ENCODE peak calls at places on chromosomes 16 and 17, in six cellular contexts. U is GM23248, O is HFF-Myc, C is uterus, F is transverse colon, V is cardiac fibroblast. H is an unnamed sample.

GRCh38 chr16:55257971-55258613 is 65.9 kb upstream of the IRX6 start:
- DNase-seq in V (peak; percentile 49), F (peak; percentile 71), U (peak; percentile 80), O (peak; percentile 14), C (no peak), H (peak; percentile 77)

GRCh38 chr17:77242118-77242800 is 101.5 kb downstream of the SEC14L1 start:
- DNase-seq in O (no peak), F (no peak), C (no peak), V (no peak), U (no peak), H (no peak)

GRCh38 chr16:84277244-84277823 is 17.3 kb upstream of the WFDC1 start:
- DNase-seq in C (peak; percentile 43), F (peak; percentile 76), U (peak; percentile 63), O (no peak), V (peak; percentile 67), H (peak; percentile 75)

GRCh38 chr17:74758846-74759163 is 10.4 kb downstream of the NHERF1 start:
- DNase-seq in C (no peak), O (no peak), F (peak; percentile 46), V (no peak), U (peak; percentile 62), H (no peak)

GRCh38 chr17:40648326-40648968 is 829 bp upstream of the SMARCE1 start:
- DNase-seq in U (peak; percentile 42), O (no peak), C (no peak), V (peak; percentile 20), F (no peak), H (no peak)

GRCh38 chr16:5035909-5036227 is 2.1 kb upstream of the NAGPA start:
- DNase-seq in F (no peak), C (no peak), V (no peak), O (no peak), U (no peak), H (no peak)

GRCh38 chr16:87333101-87333500 is 15.9 kb upstream of the C16orf95 start:
- DNase-seq in U (no peak), O (no peak), V (no peak), C (no peak), F (no peak), H (peak; percentile 59)

GRCh38 chr17:50180066-50180465 is 14.3 kb downstream of the SGCA start:
- DNase-seq in O (no peak), F (no peak), C (no peak), U (no peak), V (no peak), H (peak; percentile 9)

GRCh38 chr16:55341681-55342080 is 17.7 kb downstream of the IRX6 start:
- DNase-seq in U (no peak), F (no peak), V (no peak), C (no peak), O (no peak), H (no peak)

GRCh38 chr17:46764709-46765401 is 53.6 kb downstream of the WNT3 start:
- DNase-seq in V (peak; percentile 83), U (peak; percentile 83), C (no peak), F (no peak), O (peak; percentile 48), H (peak; percentile 43)

GRCh38 chr17:36463916-36464764 is 22.3 kb upstream of the ZNHIT3 start:
- DNase-seq in U (peak; percentile 95), C (no peak), O (peak; percentile 29), V (peak; percentile 79), F (peak; percentile 69), H (peak; percentile 72)

GRCh38 chr17:42249681-42250446 is 26.3 kb downstream of the STAT5B start:
- DNase-seq in O (no peak), V (no peak), F (no peak), C (no peak), U (no peak), H (no peak)

GRCh38 chr16:86497551-86498021 is 12.7 kb upstream of the FOXF1 start:
- DNase-seq in U (no peak), F (no peak), V (no peak), O (no peak), C (no peak), H (no peak)

H was measured in psoas muscle.